ENCODE peak calls at places on chromosomes 3 and 15, in eight cellular contexts. U, M, B, G, V, N, F and Y are unnamed samples.

GRCh38 chr3:129421236-129421883 is 7.1 kb downstream of the EFCAB12 start:
- DNase-seq in U (no peak), M (no peak), B (no peak), G (no peak), V (no peak), N (no peak), F (no peak), Y (no peak)

GRCh38 chr3:187706966-187707365 is 4.6 kb upstream of the RTP2 start:
- DNase-seq in U (no peak), M (no peak), B (peak; percentile 58), G (no peak), V (no peak), N (no peak), F (no peak), Y (no peak)

GRCh38 chr3:42702066-42702951 is at the start of gene HHATL:
- DNase-seq in U (no peak), M (peak; percentile 65), B (peak; percentile 84), G (no peak), V (no peak), N (no peak), F (no peak), Y (no peak)

GRCh38 chr3:183149915-183150825 is 12.4 kb downstream of the LAMP3 start:
- DNase-seq in U (no peak), M (no peak), B (no peak), G (no peak), V (no peak), N (no peak), F (no peak), Y (no peak)

GRCh38 chr3:155805204-155805801 is 775 bp downstream of the C3orf33 start:
- DNase-seq in U (peak; percentile 43), M (no peak), B (peak; percentile 47), G (no peak), V (no peak), N (no peak), F (no peak), Y (no peak)

GRCh38 chr3:186307594-186307993 is 54.4 kb downstream of the DGKG start:
- DNase-seq in U (peak; percentile 42), M (no peak), B (no peak), G (no peak), V (no peak), N (no peak), F (no peak), Y (no peak)

GRCh38 chr3:81602781-81603180 is 158.7 kb downstream of the GBE1 start:
- DNase-seq in U (no peak), M (no peak), B (no peak), G (no peak), V (no peak), N (no peak), F (no peak), Y (no peak)

GRCh38 chr15:72616491-72617210 is 37.8 kb upstream of the GOLGA6B start:
- DNase-seq in U (no peak), M (no peak), B (no peak), G (no peak), V (no peak), N (no peak), F (no peak), Y (no peak)

GRCh38 chr15:37616215-37616614 is 318.2 kb upstream of the TMCO5A start:
- DNase-seq in U (no peak), M (no peak), B (no peak), G (no peak), V (no peak), N (no peak), F (no peak), Y (no peak)